ENCODE peak calls at places on chromosomes 16 and 17, in five cellular contexts. One of them, this sample, is unnamed.

GRCh38 chr16:77434022-77434364 is 841 bp downstream of the ADAMTS18 start:
- DNase-seq in foreskin keratinocyte: no peak
- DNase-seq in amygdala: no peak
- DNase-seq in left ventricle myocardium superior: no peak
- DNase-seq in NCI-H774: no peak
- DNase-seq in this sample: no peak

GRCh38 chr16:49455181-49455990 is 81.8 kb downstream of the C16orf78 start:
- DNase-seq in left ventricle myocardium superior: no peak
- DNase-seq in amygdala: no peak
- DNase-seq in NCI-H774: no peak
- DNase-seq in foreskin keratinocyte: no peak
- DNase-seq in this sample: no peak

GRCh38 chr17:65431116-65431515 is 130.3 kb downstream of the AXIN2 start:
- DNase-seq in left ventricle myocardium superior: no peak
- DNase-seq in NCI-H774: no peak
- DNase-seq in foreskin keratinocyte: no peak
- DNase-seq in amygdala: no peak
- DNase-seq in this sample: no peak

GRCh38 chr16:79698341-79698753 is 97.8 kb upstream of the MAF start:
- DNase-seq in left ventricle myocardium superior: peak; percentile 60
- DNase-seq in amygdala: no peak
- DNase-seq in NCI-H774: no peak
- DNase-seq in foreskin keratinocyte: no peak
- DNase-seq in this sample: no peak

GRCh38 chr16:74280448-74280847 is 16.2 kb upstream of the PSMD7 start:
- DNase-seq in NCI-H774: no peak
- DNase-seq in foreskin keratinocyte: no peak
- DNase-seq in left ventricle myocardium superior: no peak
- DNase-seq in amygdala: no peak
- DNase-seq in this sample: no peak

GRCh38 chr16:83972256-83973008 is 4.4 kb downstream of the NECAB2 start:
- DNase-seq in left ventricle myocardium superior: no peak
- DNase-seq in amygdala: no peak
- DNase-seq in foreskin keratinocyte: no peak
- DNase-seq in NCI-H774: no peak
- DNase-seq in this sample: no peak

GRCh38 chr17:42767512-42767911 is 5.7 kb upstream of the VPS25 start:
- DNase-seq in left ventricle myocardium superior: no peak
- DNase-seq in NCI-H774: no peak
- DNase-seq in amygdala: no peak
- DNase-seq in foreskin keratinocyte: no peak
- DNase-seq in this sample: no peak

GRCh38 chr17:17570207-17570797 is 21.2 kb downstream of the PEMT start:
- DNase-seq in foreskin keratinocyte: no peak
- DNase-seq in left ventricle myocardium superior: peak; percentile 70
- DNase-seq in amygdala: no peak
- DNase-seq in NCI-H774: peak; percentile 6
- DNase-seq in this sample: peak; percentile 57

GRCh38 chr17:7046127-7046724 is 2.3 kb upstream of the SLC16A11 start:
- DNase-seq in amygdala: no peak
- DNase-seq in foreskin keratinocyte: peak; percentile 82
- DNase-seq in NCI-H774: no peak
- DNase-seq in left ventricle myocardium superior: no peak
- DNase-seq in this sample: peak; percentile 92

GRCh38 chr16:30737794-30738648 is 10.2 kb upstream of the PHKG2 start:
- DNase-seq in foreskin keratinocyte: no peak
- DNase-seq in amygdala: no peak
- DNase-seq in left ventricle myocardium superior: no peak
- DNase-seq in NCI-H774: no peak
- DNase-seq in this sample: no peak

GRCh38 chr16:57061084-57061905 is 31.1 kb upstream of the CPNE2 start:
- DNase-seq in amygdala: no peak
- DNase-seq in left ventricle myocardium superior: peak; percentile 81
- DNase-seq in NCI-H774: no peak
- DNase-seq in foreskin keratinocyte: peak; percentile 62
- DNase-seq in this sample: peak; percentile 41

GRCh38 chr16:65062736-65063583 is 58.9 kb downstream of the CDH11 start:
- DNase-seq in foreskin keratinocyte: no peak
- DNase-seq in NCI-H774: no peak
- DNase-seq in amygdala: no peak
- DNase-seq in left ventricle myocardium superior: no peak
- DNase-seq in this sample: no peak

GRCh38 chr17:68519911-68520310 is 7.7 kb downstream of the PRKAR1A start:
- DNase-seq in amygdala: no peak
- DNase-seq in left ventricle myocardium superior: peak; percentile 37
- DNase-seq in foreskin keratinocyte: no peak
- DNase-seq in NCI-H774: no peak
- DNase-seq in this sample: no peak

GRCh38 chr17:18173740-18174139 is 9.9 kb upstream of the ALKBH5 start:
- DNase-seq in amygdala: no peak
- DNase-seq in foreskin keratinocyte: no peak
- DNase-seq in NCI-H774: no peak
- DNase-seq in left ventricle myocardium superior: peak; percentile 18
- DNase-seq in this sample: no peak

GRCh38 chr17:76155988-76156661 is 15.1 kb upstream of the FOXJ1 start:
- DNase-seq in NCI-H774: no peak
- DNase-seq in left ventricle myocardium superior: no peak
- DNase-seq in foreskin keratinocyte: no peak
- DNase-seq in amygdala: no peak
- DNase-seq in this sample: no peak

GRCh38 chr17:81673561-81674258 is 7.2 kb downstream of the CCDC137 start:
- DNase-seq in NCI-H774: no peak
- DNase-seq in left ventricle myocardium superior: no peak
- DNase-seq in amygdala: no peak
- DNase-seq in foreskin keratinocyte: no peak
- DNase-seq in this sample: no peak

GRCh38 chr17:3012926-3013581 is 50.4 kb downstream of the OR1D5 start:
- DNase-seq in NCI-H774: no peak
- DNase-seq in amygdala: peak; percentile 11
- DNase-seq in foreskin keratinocyte: no peak
- DNase-seq in left ventricle myocardium superior: peak; percentile 71
- DNase-seq in this sample: peak; percentile 43

GRCh38 chr16:46974352-46974751 is 878 bp upstream of the DNAJA2 start:
- DNase-seq in NCI-H774: no peak
- DNase-seq in foreskin keratinocyte: no peak
- DNase-seq in left ventricle myocardium superior: no peak
- DNase-seq in amygdala: no peak
- DNase-seq in this sample: no peak

GRCh38 chr16:70635356-70636016 is 10.9 kb upstream of the IL34 start:
- DNase-seq in left ventricle myocardium superior: no peak
- DNase-seq in NCI-H774: no peak
- DNase-seq in foreskin keratinocyte: peak; percentile 77
- DNase-seq in amygdala: no peak
- DNase-seq in this sample: no peak

GRCh38 chr17:49316889-49317288 is 45.2 kb downstream of the ZNF652 start:
- DNase-seq in amygdala: no peak
- DNase-seq in foreskin keratinocyte: peak; percentile 17
- DNase-seq in left ventricle myocardium superior: no peak
- DNase-seq in NCI-H774: no peak
- DNase-seq in this sample: no peak

GRCh38 chr16:76729525-76729924 is 452.3 kb downstream of the CNTNAP4 start:
- DNase-seq in amygdala: no peak
- DNase-seq in left ventricle myocardium superior: no peak
- DNase-seq in foreskin keratinocyte: peak; percentile 25
- DNase-seq in NCI-H774: no peak
- DNase-seq in this sample: no peak

GRCh38 chr17:78397681-78398101 is 19.2 kb downstream of the PGS1 start:
- DNase-seq in amygdala: no peak
- DNase-seq in foreskin keratinocyte: no peak
- DNase-seq in NCI-H774: no peak
- DNase-seq in left ventricle myocardium superior: peak; percentile 74
- DNase-seq in this sample: peak; percentile 48

GRCh38 chr17:48322060-48322459 is 108.0 kb downstream of the SKAP1 start:
- DNase-seq in left ventricle myocardium superior: no peak
- DNase-seq in NCI-H774: no peak
- DNase-seq in foreskin keratinocyte: no peak
- DNase-seq in amygdala: no peak
- DNase-seq in this sample: no peak

GRCh38 chr17:46783031-46783593 is 35.4 kb downstream of the WNT3 start:
- DNase-seq in amygdala: no peak
- DNase-seq in foreskin keratinocyte: peak; percentile 31
- DNase-seq in NCI-H774: peak; percentile 61
- DNase-seq in left ventricle myocardium superior: no peak
- DNase-seq in this sample: no peak

GRCh38 chr17:43842975-43843325 is 4.0 kb upstream of the CD300LG start:
- DNase-seq in foreskin keratinocyte: no peak
- DNase-seq in amygdala: no peak
- DNase-seq in left ventricle myocardium superior: no peak
- DNase-seq in NCI-H774: no peak
- DNase-seq in this sample: no peak

GRCh38 chr17:74768069-74768762 is 7.9 kb downstream of the NAT9 start:
- DNase-seq in amygdala: no peak
- DNase-seq in NCI-H774: no peak
- DNase-seq in left ventricle myocardium superior: peak; percentile 87
- DNase-seq in foreskin keratinocyte: no peak
- DNase-seq in this sample: no peak

GRCh38 chr17:60327122-60327869 is 64.6 kb downstream of the USP32 start:
- DNase-seq in foreskin keratinocyte: no peak
- DNase-seq in amygdala: no peak
- DNase-seq in left ventricle myocardium superior: no peak
- DNase-seq in NCI-H774: peak; percentile 66
- DNase-seq in this sample: no peak